ENCODE peak calls at places on chromosomes 6 and 20, in six cellular contexts. One of them, this sample, is unnamed.

GRCh38 chr6:44116643-44117382 is 10.4 kb downstream of the MRPL14 start:
- DNase-seq in Panc1: no peak
- DNase-seq in heart left ventricle: no peak
- DNase-seq in coronary artery: no peak
- DNase-seq in cardiac muscle cell: no peak
- DNase-seq in tibial artery: no peak
- DNase-seq in this sample: peak; percentile 62

GRCh38 chr6:36716476-36717093 is 19.0 kb downstream of the RAB44 start:
- DNase-seq in Panc1: no peak
- DNase-seq in heart left ventricle: no peak
- DNase-seq in coronary artery: no peak
- DNase-seq in cardiac muscle cell: no peak
- DNase-seq in tibial artery: peak; percentile 57
- DNase-seq in this sample: no peak

GRCh38 chr6:165441176-165441575 is 131.8 kb upstream of the C6orf118 start:
- DNase-seq in Panc1: no peak
- DNase-seq in heart left ventricle: no peak
- DNase-seq in coronary artery: no peak
- DNase-seq in cardiac muscle cell: no peak
- DNase-seq in tibial artery: no peak
- DNase-seq in this sample: no peak

GRCh38 chr6:163460307-163460782 is 45.8 kb downstream of the QKI start:
- DNase-seq in Panc1: peak; percentile 22
- DNase-seq in heart left ventricle: no peak
- DNase-seq in coronary artery: no peak
- DNase-seq in cardiac muscle cell: no peak
- DNase-seq in tibial artery: no peak
- DNase-seq in this sample: no peak

GRCh38 chr6:121499666-121500065 is 64.2 kb downstream of the GJA1 start:
- DNase-seq in Panc1: no peak
- DNase-seq in heart left ventricle: no peak
- DNase-seq in coronary artery: no peak
- DNase-seq in cardiac muscle cell: no peak
- DNase-seq in tibial artery: no peak
- DNase-seq in this sample: no peak

GRCh38 chr20:15902493-15902892 is 670.8 kb downstream of the KIF16B start:
- DNase-seq in Panc1: no peak
- DNase-seq in heart left ventricle: no peak
- DNase-seq in coronary artery: no peak
- DNase-seq in cardiac muscle cell: no peak
- DNase-seq in tibial artery: no peak
- DNase-seq in this sample: no peak

GRCh38 chr6:80215063-80215462 is 108.6 kb downstream of the BCKDHB start:
- DNase-seq in Panc1: no peak
- DNase-seq in heart left ventricle: no peak
- DNase-seq in coronary artery: no peak
- DNase-seq in cardiac muscle cell: no peak
- DNase-seq in tibial artery: no peak
- DNase-seq in this sample: no peak

GRCh38 chr6:149311293-149311692 is 6.2 kb upstream of the TAB2 start:
- DNase-seq in Panc1: no peak
- DNase-seq in heart left ventricle: no peak
- DNase-seq in coronary artery: no peak
- DNase-seq in cardiac muscle cell: no peak
- DNase-seq in tibial artery: no peak
- DNase-seq in this sample: no peak

GRCh38 chr6:30171677-30172471 is 8.5 kb downstream of the TRIM15 start:
- DNase-seq in Panc1: no peak
- DNase-seq in heart left ventricle: no peak
- DNase-seq in coronary artery: no peak
- DNase-seq in cardiac muscle cell: peak; percentile 28
- DNase-seq in tibial artery: no peak
- DNase-seq in this sample: no peak

GRCh38 chr6:100382031-100382430 is 82.7 kb downstream of the SIM1 start:
- DNase-seq in Panc1: no peak
- DNase-seq in heart left ventricle: no peak
- DNase-seq in coronary artery: no peak
- DNase-seq in cardiac muscle cell: no peak
- DNase-seq in tibial artery: no peak
- DNase-seq in this sample: no peak

GRCh38 chr20:59307270-59307669 is 6.9 kb downstream of the EDN3 start:
- DNase-seq in Panc1: no peak
- DNase-seq in heart left ventricle: no peak
- DNase-seq in coronary artery: no peak
- DNase-seq in cardiac muscle cell: no peak
- DNase-seq in tibial artery: no peak
- DNase-seq in this sample: no peak

GRCh38 chr20:53918949-53919361 is 151.4 kb downstream of the BCAS1 start:
- DNase-seq in Panc1: no peak
- DNase-seq in heart left ventricle: no peak
- DNase-seq in coronary artery: no peak
- DNase-seq in cardiac muscle cell: peak; percentile 55
- DNase-seq in tibial artery: no peak
- DNase-seq in this sample: no peak

GRCh38 chr6:110307368-110307767 is 50.8 kb downstream of the METTL24 start:
- DNase-seq in Panc1: no peak
- DNase-seq in heart left ventricle: no peak
- DNase-seq in coronary artery: no peak
- DNase-seq in cardiac muscle cell: no peak
- DNase-seq in tibial artery: no peak
- DNase-seq in this sample: no peak

DNA sequence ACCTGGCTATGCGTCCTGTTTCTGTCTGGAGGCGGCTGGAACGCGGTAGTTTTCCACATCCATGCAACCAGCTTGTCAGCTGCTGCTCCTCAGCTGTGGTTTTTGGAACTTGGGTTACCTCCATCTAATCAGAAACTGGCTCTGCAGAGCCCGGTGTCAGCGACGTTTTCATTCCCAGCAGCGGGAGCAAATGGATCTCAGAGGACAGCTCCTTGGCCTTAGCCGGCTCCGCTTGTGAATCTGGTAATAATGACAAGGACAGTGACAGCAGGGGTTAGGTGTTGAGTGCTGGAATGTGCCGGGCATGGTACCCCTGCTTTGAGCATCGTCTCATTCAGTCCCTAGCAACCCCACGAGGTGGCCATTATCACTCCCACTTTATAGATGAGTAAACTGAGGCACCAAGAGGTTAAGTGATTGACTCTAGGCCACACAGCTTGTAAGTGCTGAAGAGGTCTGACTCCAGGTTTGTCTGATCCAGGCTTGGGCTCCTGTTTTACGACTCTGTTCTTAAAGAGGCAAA is 1.3 kb downstream of the SLCO4A1 start:
- DNase-seq in Panc1: no peak
- DNase-seq in heart left ventricle: no peak
- DNase-seq in coronary artery: no peak
- DNase-seq in cardiac muscle cell: no peak
- DNase-seq in tibial artery: no peak
- DNase-seq in this sample: no peak
- H3K4me3 ChIP-seq in Panc1: peak overlapping the region; percentile 65
- H3K4me3 ChIP-seq in heart left ventricle: peak overlapping the region; percentile 67
- H3K4me3 ChIP-seq in coronary artery: peak overlapping the region; percentile 79
- H3K4me3 ChIP-seq in cardiac muscle cell: no peak overlapping the region
- H3K4me3 ChIP-seq in tibial artery: peak overlapping the region; percentile 41
- H3K4me3 ChIP-seq in this sample: peak overlapping the region; percentile 55

DNA sequence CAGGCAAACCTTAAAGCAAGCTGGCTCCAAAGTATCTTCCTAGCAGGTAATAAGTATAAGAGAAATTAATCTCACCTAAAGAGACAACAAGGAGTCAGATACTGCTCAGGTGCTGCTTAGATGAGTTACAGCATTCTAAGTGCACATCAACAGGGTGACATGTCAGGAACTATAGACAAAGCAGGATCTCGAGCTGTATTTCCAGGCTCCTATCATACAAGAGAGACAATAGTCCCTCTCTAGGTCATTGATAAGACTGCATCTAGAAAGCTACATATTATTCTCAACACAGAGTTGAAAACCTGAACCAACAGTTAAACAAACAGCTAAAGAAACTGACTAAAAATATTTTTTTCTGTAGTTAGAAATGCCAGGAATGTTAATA is 3.9 kb downstream of the PTPRK start:
- DNase-seq in Panc1: no peak
- DNase-seq in heart left ventricle: no peak
- DNase-seq in coronary artery: no peak
- DNase-seq in cardiac muscle cell: no peak
- DNase-seq in tibial artery: no peak
- DNase-seq in this sample: no peak
- TF ChIP-seq CTCF in Panc1: peak; percentile 51
- TF ChIP-seq CTCF in heart left ventricle: peak; percentile 41
- TF ChIP-seq CTCF in coronary artery: no peak
- TF ChIP-seq CTCF in cardiac muscle cell: peak; percentile 12
- TF ChIP-seq CTCF in tibial artery: peak; percentile 18
- TF ChIP-seq CTCF in this sample: peak; percentile 42

GRCh38 chr6:166567107-166567506 is 19.4 kb downstream of the RAMACL start:
- DNase-seq in Panc1: peak; percentile 24
- DNase-seq in heart left ventricle: no peak
- DNase-seq in coronary artery: peak; percentile 53
- DNase-seq in cardiac muscle cell: no peak
- DNase-seq in tibial artery: no peak
- DNase-seq in this sample: peak; percentile 86
- H3K27ac ChIP-seq in Panc1: no peak overlapping the region
- H3K27ac ChIP-seq in heart left ventricle: no peak overlapping the region
- H3K27ac ChIP-seq in coronary artery: no peak overlapping the region
- H3K27ac ChIP-seq in cardiac muscle cell: no peak overlapping the region
- H3K27ac ChIP-seq in tibial artery: no peak overlapping the region
- H3K27ac ChIP-seq in this sample: peak overlapping the region; percentile 68

GRCh38 chr6:136483906-136484305 is 66.3 kb downstream of the MAP7 start:
- DNase-seq in Panc1: no peak
- DNase-seq in heart left ventricle: no peak
- DNase-seq in coronary artery: no peak
- DNase-seq in cardiac muscle cell: no peak
- DNase-seq in tibial artery: no peak
- DNase-seq in this sample: no peak
- H3K4me3 ChIP-seq in Panc1: no peak overlapping the region
- H3K4me3 ChIP-seq in heart left ventricle: no peak overlapping the region
- H3K4me3 ChIP-seq in coronary artery: no peak overlapping the region
- H3K4me3 ChIP-seq in cardiac muscle cell: no peak overlapping the region
- H3K4me3 ChIP-seq in tibial artery: no peak overlapping the region
- H3K4me3 ChIP-seq in this sample: no peak overlapping the region

GRCh38 chr6:109183109-109183508 is 87.8 kb downstream of the CEP57L1 start:
- DNase-seq in Panc1: no peak
- DNase-seq in heart left ventricle: no peak
- DNase-seq in coronary artery: no peak
- DNase-seq in cardiac muscle cell: no peak
- DNase-seq in tibial artery: no peak
- DNase-seq in this sample: no peak
- TF ChIP-seq CTCF in Panc1: peak; percentile 29
- TF ChIP-seq CTCF in heart left ventricle: no peak
- TF ChIP-seq CTCF in coronary artery: no peak
- TF ChIP-seq CTCF in cardiac muscle cell: no peak
- TF ChIP-seq CTCF in tibial artery: no peak
- TF ChIP-seq CTCF in this sample: no peak

GRCh38 chr6:6821639-6822261 is 233.2 kb downstream of the LY86 start:
- DNase-seq in Panc1: no peak
- DNase-seq in heart left ventricle: no peak
- DNase-seq in coronary artery: no peak
- DNase-seq in cardiac muscle cell: no peak
- DNase-seq in tibial artery: no peak
- DNase-seq in this sample: no peak

GRCh38 chr6:6818078-6818639 is 229.6 kb downstream of the LY86 start:
- DNase-seq in Panc1: no peak
- DNase-seq in heart left ventricle: no peak
- DNase-seq in coronary artery: no peak
- DNase-seq in cardiac muscle cell: no peak
- DNase-seq in tibial artery: no peak
- DNase-seq in this sample: no peak

GRCh38 chr6:6823568-6824224 is 235.2 kb downstream of the LY86 start:
- DNase-seq in Panc1: no peak
- DNase-seq in heart left ventricle: no peak
- DNase-seq in coronary artery: no peak
- DNase-seq in cardiac muscle cell: no peak
- DNase-seq in tibial artery: no peak
- DNase-seq in this sample: no peak

GRCh38 chr6:6823030-6823429 is 234.5 kb downstream of the LY86 start:
- DNase-seq in Panc1: no peak
- DNase-seq in heart left ventricle: no peak
- DNase-seq in coronary artery: no peak
- DNase-seq in cardiac muscle cell: no peak
- DNase-seq in tibial artery: no peak
- DNase-seq in this sample: no peak

DNA sequence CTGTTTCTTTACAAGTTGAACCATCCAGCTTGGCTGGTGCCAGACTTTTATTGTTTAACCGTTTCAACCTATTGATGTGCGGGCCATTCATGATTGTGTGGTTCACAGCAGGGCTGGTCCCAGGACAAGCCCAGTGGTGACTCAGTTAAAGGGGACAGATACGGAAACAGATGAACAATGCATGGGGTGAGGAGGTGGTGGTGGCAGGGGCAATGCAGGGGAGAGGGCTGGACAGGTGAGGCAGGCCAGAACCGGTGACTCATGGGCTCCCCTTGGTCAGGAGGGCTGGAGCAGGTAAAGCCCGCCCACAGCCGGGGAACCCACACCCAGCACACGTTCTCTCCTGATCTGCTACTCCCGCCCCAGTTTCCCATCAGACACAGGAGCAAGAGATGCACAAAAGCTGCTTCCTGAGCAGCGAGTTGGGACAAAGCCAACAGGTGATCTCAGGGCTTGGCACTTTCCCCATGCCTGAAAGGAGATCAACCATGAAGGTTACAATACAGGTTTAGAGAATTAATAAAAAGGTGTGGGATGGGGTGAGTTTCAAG is 232.2 kb downstream of the LY86 start:
- DNase-seq in Panc1: no peak
- DNase-seq in heart left ventricle: no peak
- DNase-seq in coronary artery: no peak
- DNase-seq in cardiac muscle cell: no peak
- DNase-seq in tibial artery: no peak
- DNase-seq in this sample: no peak
- H3K27ac ChIP-seq in Panc1: no peak overlapping the region
- H3K27ac ChIP-seq in heart left ventricle: no peak overlapping the region
- H3K27ac ChIP-seq in coronary artery: no peak overlapping the region
- H3K27ac ChIP-seq in cardiac muscle cell: no peak overlapping the region
- H3K27ac ChIP-seq in tibial artery: no peak overlapping the region
- H3K27ac ChIP-seq in this sample: no peak overlapping the region

DNA sequence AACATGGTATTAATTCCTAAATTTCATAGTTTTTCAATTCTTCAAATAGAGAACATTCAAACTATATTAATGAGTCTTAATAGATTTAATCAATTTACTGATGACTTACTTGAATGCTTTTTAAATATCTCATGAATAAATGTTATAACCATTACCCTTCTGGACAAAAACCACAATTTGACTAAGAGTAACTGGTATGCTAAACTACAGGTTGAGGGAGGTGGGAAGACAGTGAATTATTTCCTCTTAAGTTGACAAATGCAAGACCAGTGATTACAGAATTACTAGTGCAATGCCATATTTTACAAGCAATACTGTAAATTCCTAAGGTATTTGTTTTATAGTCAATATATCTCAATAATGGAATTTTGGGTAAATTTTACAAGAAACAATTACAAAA is 65.1 kb downstream of the REV3L start:
- DNase-seq in Panc1: no peak
- DNase-seq in heart left ventricle: no peak
- DNase-seq in coronary artery: no peak
- DNase-seq in cardiac muscle cell: no peak
- DNase-seq in tibial artery: no peak
- DNase-seq in this sample: no peak
- H3K4me3 ChIP-seq in Panc1: no peak overlapping the region
- H3K4me3 ChIP-seq in heart left ventricle: no peak overlapping the region
- H3K4me3 ChIP-seq in coronary artery: no peak overlapping the region
- H3K4me3 ChIP-seq in cardiac muscle cell: no peak overlapping the region
- H3K4me3 ChIP-seq in tibial artery: no peak overlapping the region
- H3K4me3 ChIP-seq in this sample: no peak overlapping the region